ENCODE peak calls at places on chromosome 13, in six cellular contexts. Z is fibroblast of lung, S is ascending aorta, J is right lobe of liver, Q is esophagus squamous epithelium, X is tibial nerve. O is an unnamed sample.
A peak's percentile ranks its signal among the peaks of the same experiment; 100 is the strongest.

GRCh38 chr13:36918246-36919060 is 1.6 kb downstream of the SMAD9 start:
- DNase-seq in Z (peak; percentile 23), S (no peak), J (no peak), Q (no peak), X (no peak), O (no peak)

GRCh38 chr13:100140441-100140840 is 51.5 kb downstream of the PCCA start:
- DNase-seq in Z (no peak), S (no peak), J (no peak), Q (no peak), X (no peak), O (no peak)

GRCh38 chr13:57633141-57633949 is 1.8 kb downstream of the PCDH17 start:
- DNase-seq in Z (peak; percentile 30), S (no peak), J (peak; percentile 63), Q (no peak), X (no peak), O (peak; percentile 76)

GRCh38 chr13:50365683-50366391 is 350.6 kb downstream of the KCNRG start:
- DNase-seq in Z (no peak), S (no peak), J (no peak), Q (no peak), X (no peak), O (no peak)

GRCh38 chr13:109744512-109745051 is 41.8 kb downstream of the IRS2 start:
- DNase-seq in Z (peak; percentile 97), S (no peak), J (no peak), Q (no peak), X (no peak), O (peak; percentile 40)

GRCh38 chr13:67229438-67230242 is 496 bp downstream of the PCDH9 start:
- DNase-seq in Z (peak; percentile 20), S (no peak), J (no peak), Q (no peak), X (no peak), O (no peak)

GRCh38 chr13:101655435-101655834 is 203.0 kb downstream of the ITGBL1 start:
- DNase-seq in Z (no peak), S (no peak), J (no peak), Q (no peak), X (no peak), O (no peak)

GRCh38 chr13:105464249-105464648 is 1071.2 kb downstream of the EFNB2 start:
- DNase-seq in Z (no peak), S (no peak), J (no peak), Q (no peak), X (no peak), O (no peak)

GRCh38 chr13:93080587-93080986 is 146.0 kb upstream of the GPC6 start:
- DNase-seq in Z (peak; percentile 9), S (no peak), J (no peak), Q (no peak), X (no peak), O (no peak)

GRCh38 chr13:74074723-74075122 is 59.5 kb downstream of the KLF12 start:
- DNase-seq in Z (no peak), S (no peak), J (no peak), Q (no peak), X (no peak), O (no peak)

GRCh38 chr13:114072421-114072820 is 60.0 kb downstream of the RASA3 start:
- DNase-seq in Z (no peak), S (no peak), J (peak; percentile 11), Q (no peak), X (peak; percentile 9), O (no peak)

GRCh38 chr13:44504146-44504545 is 72.0 kb downstream of the TSC22D1 start:
- DNase-seq in Z (no peak), S (no peak), J (no peak), Q (no peak), X (no peak), O (no peak)

GRCh38 chr13:74136089-74136658 is 2.0 kb upstream of the KLF12 start:
- DNase-seq in Z (peak; percentile 67), S (no peak), J (peak; percentile 63), Q (no peak), X (no peak), O (peak; percentile 25)

GRCh38 chr13:113119166-113119821 is 3.3 kb upstream of the F10 start:
- DNase-seq in Z (no peak), S (no peak), J (peak; percentile 34), Q (no peak), X (no peak), O (no peak)

GRCh38 chr13:67299072-67299635 is 69.0 kb upstream of the PCDH9 start:
- DNase-seq in Z (peak; percentile 89), S (no peak), J (no peak), Q (no peak), X (no peak), O (no peak)

GRCh38 chr13:95231393-95231792 is 69.9 kb downstream of the ABCC4 start:
- DNase-seq in Z (no peak), S (no peak), J (no peak), Q (no peak), X (no peak), O (no peak)

GRCh38 chr13:46844431-46844830 is 47.5 kb upstream of the ESD start:
- DNase-seq in Z (no peak), S (no peak), J (no peak), Q (no peak), X (no peak), O (no peak)

GRCh38 chr13:97261254-97262015 is 39.3 kb downstream of the MBNL2 start:
- DNase-seq in Z (no peak), S (no peak), J (no peak), Q (no peak), X (no peak), O (no peak)

GRCh38 chr13:39451860-39452301 is 151.1 kb downstream of the LHFPL6 start:
- DNase-seq in Z (peak; percentile 58), S (no peak), J (no peak), Q (no peak), X (no peak), O (peak; percentile 71)

GRCh38 chr13:35711909-35712308 is 235.4 kb upstream of the MAB21L1 start:
- DNase-seq in Z (no peak), S (no peak), J (no peak), Q (no peak), X (no peak), O (no peak)
- H3K27ac ChIP-seq in Z (no peak overlapping the region), S (no peak overlapping the region), J (no peak overlapping the region), Q (no peak overlapping the region), X (no peak overlapping the region), O (no peak overlapping the region)

GRCh38 chr13:23357349-23357748 is 76.2 kb downstream of the SACS start:
- DNase-seq in Z (no peak), S (no peak), J (no peak), Q (no peak), X (no peak), O (no peak)
- TF ChIP-seq CTCF in Z (no peak), S (no peak), J (no peak), Q (no peak), X (no peak), O (no peak)

DNA sequence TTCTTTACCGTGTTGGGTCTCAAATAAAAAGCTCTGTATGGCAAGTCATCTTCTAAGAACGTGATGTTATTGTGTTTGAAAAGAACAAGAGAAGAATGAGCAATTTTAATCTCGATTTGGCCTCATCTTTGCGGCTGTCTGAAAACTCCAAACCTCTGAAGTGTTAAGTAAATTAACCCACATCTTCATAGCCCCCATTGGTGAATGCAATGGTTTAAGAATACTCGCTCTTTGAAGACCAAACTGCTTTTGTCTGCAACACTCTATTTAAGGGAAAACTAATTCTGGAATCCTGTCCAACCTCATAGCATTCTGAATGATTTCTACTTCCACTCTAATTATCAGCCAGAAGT is 56.9 kb upstream of the SCEL start:
- DNase-seq in Z (no peak), S (no peak), J (no peak), Q (no peak), X (no peak), O (no peak)
- H3K27ac ChIP-seq in Z (peak overlapping the region; percentile 46), S (no peak overlapping the region), J (no peak overlapping the region), Q (peak overlapping the region; percentile 65), X (peak overlapping the region; percentile 28), O (no peak overlapping the region)

DNA sequence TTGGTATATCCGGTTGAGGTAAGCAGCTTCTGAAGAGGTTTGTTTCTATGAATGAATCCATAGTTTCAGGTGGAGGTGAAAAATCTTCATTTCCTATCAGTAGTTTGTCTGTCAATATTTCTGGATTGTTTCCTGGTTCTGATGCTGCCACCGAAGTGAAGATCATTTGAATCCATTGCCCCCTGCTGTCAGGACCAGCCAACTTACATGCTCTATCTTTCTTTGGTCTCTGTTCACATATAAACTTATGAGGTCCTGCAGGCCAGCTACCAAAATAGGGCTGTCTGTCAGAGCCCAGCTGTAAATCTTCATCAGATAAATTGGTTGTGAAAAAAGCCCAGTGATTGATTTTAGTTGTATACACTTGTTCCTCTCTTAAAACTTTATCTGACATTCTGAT is 15.2 kb upstream of the N4BP2L1 start:
- DNase-seq in Z (peak; percentile 39), S (no peak), J (no peak), Q (peak; percentile 1), X (no peak), O (no peak)
- TF ChIP-seq CTCF in Z (peak; percentile 34), S (peak; percentile 9), J (peak; percentile 65), Q (peak; percentile 31), X (peak; percentile 16), O (peak; percentile 30)

DNA sequence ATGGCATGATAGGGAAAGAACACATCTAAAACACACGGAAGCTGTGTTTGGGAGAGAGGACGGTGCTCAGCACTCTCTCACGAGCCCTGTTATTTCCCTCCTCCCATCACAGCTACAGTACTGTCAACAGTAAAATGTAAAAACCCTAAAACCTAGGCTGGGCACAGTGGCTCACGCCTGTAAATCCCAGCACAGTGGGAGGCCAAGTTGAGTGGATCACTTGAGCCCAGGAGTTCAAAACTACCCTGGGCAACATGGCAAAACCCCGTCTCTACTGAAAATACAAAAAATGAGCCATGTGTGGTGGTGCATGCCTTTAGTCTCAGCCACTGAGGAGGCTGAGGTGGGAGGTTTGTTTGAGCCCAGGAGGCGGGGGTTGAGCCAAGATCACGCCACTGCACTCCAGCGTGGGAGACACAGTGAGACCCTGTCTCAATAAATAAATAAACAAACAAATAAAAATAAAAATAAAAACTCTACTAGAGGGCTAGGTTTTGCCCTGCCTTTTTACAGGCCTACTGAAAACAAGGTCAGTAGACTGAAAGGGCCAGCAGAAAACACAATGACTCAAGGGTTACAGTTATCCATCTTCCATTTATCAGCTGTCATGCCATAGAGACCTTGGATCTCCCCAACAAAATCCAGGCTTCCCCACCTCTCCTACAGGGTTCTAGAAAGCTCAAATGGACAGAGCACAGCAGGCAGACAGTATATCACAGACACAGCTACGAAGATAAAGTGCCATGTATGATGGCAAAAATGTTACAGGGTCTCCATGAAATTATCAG is 54.6 kb downstream of the FOXO1 start:
- DNase-seq in Z (no peak), S (no peak), J (no peak), Q (no peak), X (no peak), O (no peak)
- H3K27ac ChIP-seq in Z (no peak overlapping the region), S (no peak overlapping the region), J (no peak overlapping the region), Q (peak overlapping the region; percentile 68), X (no peak overlapping the region), O (no peak overlapping the region)

O was measured in heart left ventricle.